ENCODE peak calls at places on chromosomes 5 and 9, in seven cellular contexts. X is SK-N-SH, A is K562, P is HepG2, G is HCT116, S is GM12878, H is H1. I is an unnamed sample.

GRCh38 chr9:126248680-126249079 is 77.9 kb upstream of the MVB12B start:
- DNase-seq in G (no peak), P (no peak), S (no peak), X (no peak), H (no peak), A (no peak), I (no peak)

GRCh38 chr9:120152295-120152694 is 427.7 kb downstream of the CDK5RAP2 start:
- DNase-seq in S (no peak), G (no peak), H (peak; percentile 52), X (peak; percentile 68), P (no peak), A (peak; percentile 42), I (no peak)

GRCh38 chr5:178651046-178651810 is 24.4 kb upstream of the CLK4 start:
- DNase-seq in X (no peak), S (no peak), G (no peak), A (no peak), P (no peak), H (no peak), I (no peak)

GRCh38 chr5:76831108-76831447 is 12.2 kb downstream of the F2RL1 start:
- DNase-seq in P (no peak), X (no peak), S (peak; percentile 27), G (no peak), A (no peak), H (no peak), I (no peak)

GRCh38 chr5:126198509-126198908 is 224.7 kb upstream of the GRAMD2B start:
- DNase-seq in S (no peak), H (no peak), P (no peak), G (no peak), X (no peak), A (no peak), I (peak; percentile 32)

GRCh38 chr9:128062856-128063831 is 4.0 kb downstream of the NAIF1 start:
- DNase-seq in G (no peak), X (no peak), H (no peak), S (no peak), P (no peak), A (no peak), I (no peak)

GRCh38 chr5:8714197-8714596 is 831.7 kb downstream of the SEMA5A start:
- DNase-seq in H (no peak), A (no peak), P (no peak), S (no peak), X (no peak), G (no peak), I (no peak)

GRCh38 chr9:108271646-108272349 is 584.0 kb downstream of the ACTL7B start:
- DNase-seq in H (no peak), A (no peak), G (no peak), S (no peak), X (no peak), P (peak; percentile 29), I (peak; percentile 53)

GRCh38 chr5:33472805-33473409 is 32.1 kb downstream of the TARS1 start:
- DNase-seq in H (no peak), X (no peak), G (no peak), S (no peak), P (no peak), A (no peak), I (no peak)

GRCh38 chr5:131812371-131813160 is 15.7 kb upstream of the FNIP1 start:
- DNase-seq in P (no peak), A (no peak), H (no peak), S (no peak), X (no peak), G (no peak), I (no peak)

GRCh38 chr9:121344062-121344696 is 25.9 kb downstream of the STOM start:
- DNase-seq in X (no peak), G (no peak), A (no peak), P (no peak), H (no peak), S (no peak), I (peak; percentile 48)

GRCh38 chr9:127953768-127954505 is 16.3 kb upstream of the DPM2 start:
- DNase-seq in A (no peak), G (no peak), H (no peak), P (no peak), X (no peak), S (no peak), I (no peak)

GRCh38 chr5:161507591-161507990 is 38.9 kb downstream of the GABRB2 start:
- DNase-seq in P (no peak), G (no peak), X (no peak), A (no peak), S (no peak), H (no peak), I (no peak)

GRCh38 chr5:171612749-171613148 is 172.9 kb upstream of the SMIM23 start:
- DNase-seq in G (no peak), H (no peak), X (no peak), P (no peak), A (no peak), S (no peak), I (no peak)

GRCh38 chr5:40486437-40487270 is 193.1 kb upstream of the PTGER4 start:
- DNase-seq in A (no peak), H (no peak), X (no peak), G (no peak), P (no peak), S (peak; percentile 82), I (no peak)

GRCh38 chr9:16131269-16131668 is 578.4 kb downstream of the CCDC171 start:
- DNase-seq in S (no peak), A (no peak), P (no peak), G (no peak), H (no peak), X (no peak), I (peak; percentile 15)

GRCh38 chr5:71782393-71782770 is 63.3 kb downstream of the CARTPT start:
- DNase-seq in S (peak; percentile 24), P (no peak), X (no peak), H (no peak), G (no peak), A (no peak), I (no peak)

GRCh38 chr5:71783891-71784290 is 64.8 kb downstream of the CARTPT start:
- DNase-seq in A (no peak), H (no peak), P (no peak), S (no peak), G (no peak), X (no peak), I (peak; percentile 7)

GRCh38 chr5:71782771-71783770 is 64.0 kb downstream of the CARTPT start:
- DNase-seq in P (peak; percentile 32), A (peak; percentile 58), G (peak; percentile 59), S (peak; percentile 60), X (peak; percentile 68), H (peak; percentile 89), I (peak; percentile 18)

GRCh38 chr5:71780597-71780996 is 61.5 kb downstream of the CARTPT start:
- DNase-seq in S (no peak), H (no peak), A (no peak), G (no peak), P (no peak), X (no peak), I (no peak)

DNA sequence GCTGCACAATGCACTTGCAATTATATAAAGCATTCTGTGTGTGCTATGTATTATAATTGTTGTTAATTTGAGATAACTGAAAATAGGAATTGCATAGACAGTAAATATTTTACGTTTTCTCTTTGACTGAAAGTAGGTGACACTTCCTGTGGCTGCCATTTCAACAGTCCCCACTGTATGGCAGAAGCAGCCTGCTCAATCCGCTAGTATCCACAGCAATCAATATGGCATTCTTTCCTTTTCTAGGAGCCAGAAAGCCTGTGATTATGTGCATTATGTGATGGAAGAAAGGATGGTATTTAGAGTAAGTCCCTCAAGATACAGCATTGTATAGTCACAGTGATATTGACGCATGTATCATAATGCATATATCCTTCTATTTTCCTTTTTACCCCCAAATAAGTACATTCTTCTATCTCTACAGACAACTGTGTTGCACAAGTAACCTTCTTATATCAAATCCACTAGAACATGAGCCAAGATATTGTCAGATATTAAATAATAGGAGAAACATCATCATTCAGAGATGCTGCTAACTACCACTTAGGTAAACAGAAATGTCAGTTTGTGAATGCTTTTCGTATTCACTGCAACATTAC is 59.7 kb downstream of the CARTPT start:
- DNase-seq in H (no peak), S (no peak), A (no peak), G (peak; percentile 45), P (peak; percentile 15), X (peak; percentile 52), I (no peak)
- TF ChIP-seq JUND in H (no peak), S (no peak), A (no peak), G (no peak), P (no peak), X (no peak), I (no peak)

GRCh38 chr5:137560414-137560813 is 61.3 kb upstream of the SPOCK1 start:
- DNase-seq in S (no peak), G (no peak), A (no peak), P (no peak), X (no peak), H (no peak), I (no peak)
- TF ChIP-seq JUND in S (no peak), G (no peak), A (no peak), P (no peak), X (no peak), H (no peak), I (no peak)

GRCh38 chr5:158261669-158262367 is 402.9 kb upstream of the CLINT1 start:
- DNase-seq in A (no peak), S (no peak), X (no peak), H (no peak), G (no peak), P (no peak), I (no peak)

GRCh38 chr5:158267228-158267627 is 408.3 kb upstream of the CLINT1 start:
- DNase-seq in P (no peak), G (no peak), A (no peak), H (no peak), S (no peak), X (no peak), I (no peak)

GRCh38 chr5:158268286-158268685 is 409.3 kb upstream of the CLINT1 start:
- DNase-seq in S (no peak), P (no peak), A (no peak), H (no peak), G (no peak), X (no peak), I (no peak)

GRCh38 chr5:158264264-158264663 is 405.3 kb upstream of the CLINT1 start:
- DNase-seq in H (no peak), P (no peak), X (no peak), S (no peak), A (no peak), G (no peak), I (no peak)

DNA sequence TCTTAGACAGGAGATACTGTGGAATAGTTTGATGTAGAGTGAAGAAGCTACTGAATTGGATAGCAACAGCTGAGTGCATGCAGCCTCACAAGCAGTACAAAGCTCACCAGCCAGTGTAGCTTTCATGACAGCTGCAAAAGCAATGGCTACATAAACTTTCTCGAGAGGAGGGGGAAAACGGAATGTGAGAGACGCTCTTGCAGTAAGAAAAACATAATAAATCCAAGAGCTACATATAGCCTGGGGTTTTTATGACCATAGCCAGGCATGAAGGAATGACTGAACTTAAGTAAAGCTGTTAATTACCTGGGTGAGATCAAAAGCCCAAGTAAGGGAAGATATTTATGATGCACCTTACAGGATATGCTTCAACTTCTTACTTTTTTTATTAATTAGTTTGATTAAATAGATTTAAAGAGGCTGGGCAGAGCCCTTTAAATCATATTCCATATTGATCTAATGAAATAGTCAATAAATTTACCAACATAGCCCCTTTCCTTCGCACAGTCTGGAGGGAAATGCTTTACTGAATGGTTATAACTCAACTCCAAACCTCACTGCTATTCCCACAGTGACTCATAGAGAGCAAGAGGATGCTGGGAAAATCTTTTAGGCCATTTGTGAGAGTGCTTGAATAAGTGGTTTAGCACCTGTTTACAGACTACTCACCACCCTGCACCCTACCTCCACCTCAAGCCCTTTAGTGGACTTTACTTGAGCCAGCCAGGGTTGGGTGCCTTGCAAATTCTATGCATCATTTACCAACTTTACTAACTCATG is 407.2 kb upstream of the CLINT1 start:
- DNase-seq in X (no peak), G (no peak), S (no peak), A (no peak), P (no peak), H (no peak), I (no peak)
- TF ChIP-seq JUND in X (no peak), G (no peak), S (no peak), A (no peak), P (no peak), H (no peak), I (no peak)

GRCh38 chr5:139501376-139501775 is 18.8 kb upstream of the STING1 start:
- DNase-seq in P (no peak), X (no peak), A (no peak), S (no peak), H (no peak), G (no peak), I (no peak)
- TF ChIP-seq JUND in P (no peak), X (no peak), A (no peak), S (no peak), H (no peak), G (no peak), I (no peak)